ENCODE peak calls at places on chromosomes 3 and 15, in ten cellular contexts. One of them, this sample, is unnamed.

GRCh38 chr3:89847955-89848354 is 740.5 kb downstream of the EPHA3 start:
- DNase-seq in mucosa of descending colon: no peak
- DNase-seq in M059J: no peak
- DNase-seq in cardiac muscle cell: peak
- DNase-seq in right cardiac atrium: no peak
- DNase-seq in heart left ventricle: no peak
- DNase-seq in NCI-H1436: no peak
- DNase-seq in NCI-H460: no peak
- DNase-seq in mammary epithelial cell: no peak
- DNase-seq in HFFc6: no peak
- DNase-seq in this sample: no peak

GRCh38 chr3:192993428-192993827 is 75.8 kb upstream of the MB21D2 start:
- DNase-seq in NCI-H460: no peak
- DNase-seq in right cardiac atrium: no peak
- DNase-seq in M059J: no peak
- DNase-seq in heart left ventricle: no peak
- DNase-seq in HFFc6: no peak
- DNase-seq in cardiac muscle cell: no peak
- DNase-seq in NCI-H1436: no peak
- DNase-seq in mucosa of descending colon: no peak
- DNase-seq in mammary epithelial cell: no peak
- DNase-seq in this sample: no peak

GRCh38 chr3:50587806-50588758 is 18.8 kb downstream of the HEMK1 start:
- DNase-seq in NCI-H460: no peak
- DNase-seq in NCI-H1436: no peak
- DNase-seq in right cardiac atrium: peak
- DNase-seq in mammary epithelial cell: no peak
- DNase-seq in M059J: no peak
- DNase-seq in heart left ventricle: no peak
- DNase-seq in HFFc6: no peak
- DNase-seq in mucosa of descending colon: peak
- DNase-seq in cardiac muscle cell: no peak
- DNase-seq in this sample: no peak

GRCh38 chr15:73325191-73325980 is 43.4 kb downstream of the HCN4 start:
- DNase-seq in HFFc6: no peak
- DNase-seq in M059J: peak
- DNase-seq in NCI-H460: no peak
- DNase-seq in right cardiac atrium: no peak
- DNase-seq in mucosa of descending colon: no peak
- DNase-seq in mammary epithelial cell: no peak
- DNase-seq in heart left ventricle: no peak
- DNase-seq in cardiac muscle cell: peak
- DNase-seq in NCI-H1436: no peak
- DNase-seq in this sample: no peak

GRCh38 chr3:37971467-37971866 is 19.1 kb upstream of the VILL start:
- DNase-seq in NCI-H460: no peak
- DNase-seq in M059J: no peak
- DNase-seq in cardiac muscle cell: no peak
- DNase-seq in NCI-H1436: no peak
- DNase-seq in heart left ventricle: no peak
- DNase-seq in mammary epithelial cell: no peak
- DNase-seq in right cardiac atrium: no peak
- DNase-seq in mucosa of descending colon: no peak
- DNase-seq in HFFc6: no peak
- DNase-seq in this sample: no peak

GRCh38 chr3:195458188-195458800 is 15.5 kb upstream of the ACAP2 start:
- DNase-seq in NCI-H460: no peak
- DNase-seq in mammary epithelial cell: no peak
- DNase-seq in M059J: no peak
- DNase-seq in mucosa of descending colon: no peak
- DNase-seq in right cardiac atrium: no peak
- DNase-seq in HFFc6: no peak
- DNase-seq in NCI-H1436: no peak
- DNase-seq in cardiac muscle cell: peak
- DNase-seq in heart left ventricle: no peak
- DNase-seq in this sample: no peak

GRCh38 chr15:66716668-66717025 is 14.6 kb downstream of the SMAD6 start:
- DNase-seq in mucosa of descending colon: no peak
- DNase-seq in heart left ventricle: no peak
- DNase-seq in right cardiac atrium: no peak
- DNase-seq in mammary epithelial cell: no peak
- DNase-seq in NCI-H1436: no peak
- DNase-seq in NCI-H460: no peak
- DNase-seq in cardiac muscle cell: no peak
- DNase-seq in M059J: no peak
- DNase-seq in HFFc6: no peak
- DNase-seq in this sample: no peak

GRCh38 chr3:160697628-160698382 is 20.8 kb downstream of the ARL14 start:
- DNase-seq in M059J: peak
- DNase-seq in right cardiac atrium: no peak
- DNase-seq in mucosa of descending colon: no peak
- DNase-seq in heart left ventricle: no peak
- DNase-seq in cardiac muscle cell: peak
- DNase-seq in NCI-H1436: no peak
- DNase-seq in NCI-H460: no peak
- DNase-seq in mammary epithelial cell: no peak
- DNase-seq in HFFc6: peak
- DNase-seq in this sample: no peak

GRCh38 chr3:13164893-13165492 is 91.8 kb upstream of the IQSEC1 start:
- DNase-seq in HFFc6: no peak
- DNase-seq in mucosa of descending colon: no peak
- DNase-seq in heart left ventricle: no peak
- DNase-seq in cardiac muscle cell: no peak
- DNase-seq in M059J: no peak
- DNase-seq in NCI-H1436: no peak
- DNase-seq in right cardiac atrium: no peak
- DNase-seq in mammary epithelial cell: no peak
- DNase-seq in NCI-H460: no peak
- DNase-seq in this sample: no peak

GRCh38 chr3:44995142-44995770 is 19.2 kb downstream of the EXOSC7 start:
- DNase-seq in right cardiac atrium: peak
- DNase-seq in M059J: peak
- DNase-seq in HFFc6: peak
- DNase-seq in heart left ventricle: peak
- DNase-seq in NCI-H1436: peak
- DNase-seq in mucosa of descending colon: no peak
- DNase-seq in cardiac muscle cell: peak
- DNase-seq in mammary epithelial cell: no peak
- DNase-seq in NCI-H460: no peak
- DNase-seq in this sample: peak

GRCh38 chr3:24020036-24020691 is 75.1 kb downstream of the NR1D2 start:
- DNase-seq in NCI-H460: no peak
- DNase-seq in right cardiac atrium: no peak
- DNase-seq in NCI-H1436: no peak
- DNase-seq in M059J: no peak
- DNase-seq in mammary epithelial cell: no peak
- DNase-seq in HFFc6: no peak
- DNase-seq in heart left ventricle: no peak
- DNase-seq in cardiac muscle cell: no peak
- DNase-seq in mucosa of descending colon: no peak
- DNase-seq in this sample: no peak

GRCh38 chr15:57017024-57017423 is 98.6 kb downstream of the TCF12 start:
- DNase-seq in mammary epithelial cell: no peak
- DNase-seq in right cardiac atrium: no peak
- DNase-seq in heart left ventricle: no peak
- DNase-seq in NCI-H460: no peak
- DNase-seq in HFFc6: no peak
- DNase-seq in NCI-H1436: no peak
- DNase-seq in M059J: no peak
- DNase-seq in mucosa of descending colon: no peak
- DNase-seq in cardiac muscle cell: peak
- DNase-seq in this sample: no peak

GRCh38 chr3:45312836-45313493 is 75.4 kb upstream of the LARS2 start:
- DNase-seq in mammary epithelial cell: no peak
- DNase-seq in right cardiac atrium: no peak
- DNase-seq in NCI-H1436: no peak
- DNase-seq in mucosa of descending colon: no peak
- DNase-seq in heart left ventricle: no peak
- DNase-seq in HFFc6: no peak
- DNase-seq in M059J: no peak
- DNase-seq in NCI-H460: no peak
- DNase-seq in cardiac muscle cell: no peak
- DNase-seq in this sample: no peak

GRCh38 chr3:14503033-14503705 is 37.0 kb downstream of the GRIP2 start:
- DNase-seq in NCI-H460: no peak
- DNase-seq in HFFc6: no peak
- DNase-seq in NCI-H1436: no peak
- DNase-seq in right cardiac atrium: peak
- DNase-seq in heart left ventricle: no peak
- DNase-seq in cardiac muscle cell: no peak
- DNase-seq in mammary epithelial cell: no peak
- DNase-seq in mucosa of descending colon: no peak
- DNase-seq in M059J: no peak
- DNase-seq in this sample: no peak

GRCh38 chr15:77012868-77013267 is 17.9 kb downstream of the PSTPIP1 start:
- DNase-seq in M059J: no peak
- DNase-seq in NCI-H460: no peak
- DNase-seq in NCI-H1436: no peak
- DNase-seq in heart left ventricle: no peak
- DNase-seq in HFFc6: no peak
- DNase-seq in mucosa of descending colon: peak
- DNase-seq in right cardiac atrium: peak
- DNase-seq in cardiac muscle cell: no peak
- DNase-seq in mammary epithelial cell: no peak
- DNase-seq in this sample: no peak

GRCh38 chr15:26697913-26698312 is 75.0 kb downstream of the GABRB3 start:
- DNase-seq in M059J: no peak
- DNase-seq in right cardiac atrium: no peak
- DNase-seq in mammary epithelial cell: no peak
- DNase-seq in NCI-H460: no peak
- DNase-seq in NCI-H1436: no peak
- DNase-seq in cardiac muscle cell: no peak
- DNase-seq in heart left ventricle: no peak
- DNase-seq in mucosa of descending colon: no peak
- DNase-seq in HFFc6: no peak
- DNase-seq in this sample: no peak

GRCh38 chr3:46463120-46463867 is 1.4 kb downstream of the LTF start:
- DNase-seq in NCI-H1436: no peak
- DNase-seq in M059J: no peak
- DNase-seq in cardiac muscle cell: no peak
- DNase-seq in mucosa of descending colon: no peak
- DNase-seq in mammary epithelial cell: no peak
- DNase-seq in heart left ventricle: peak
- DNase-seq in right cardiac atrium: peak
- DNase-seq in HFFc6: no peak
- DNase-seq in NCI-H460: no peak
- DNase-seq in this sample: no peak

GRCh38 chr15:67124911-67125588 is 59.6 kb downstream of the SMAD3 start:
- DNase-seq in NCI-H460: no peak
- DNase-seq in NCI-H1436: no peak
- DNase-seq in M059J: no peak
- DNase-seq in mammary epithelial cell: no peak
- DNase-seq in heart left ventricle: no peak
- DNase-seq in right cardiac atrium: no peak
- DNase-seq in HFFc6: no peak
- DNase-seq in mucosa of descending colon: no peak
- DNase-seq in cardiac muscle cell: no peak
- DNase-seq in this sample: no peak

GRCh38 chr3:190877925-190878324 is 15.4 kb upstream of the GMNC start:
- DNase-seq in NCI-H1436: no peak
- DNase-seq in M059J: no peak
- DNase-seq in mammary epithelial cell: no peak
- DNase-seq in mucosa of descending colon: no peak
- DNase-seq in NCI-H460: no peak
- DNase-seq in cardiac muscle cell: no peak
- DNase-seq in HFFc6: no peak
- DNase-seq in heart left ventricle: no peak
- DNase-seq in right cardiac atrium: no peak
- DNase-seq in this sample: peak

This sample was measured in testis.